ENCODE peak calls at places on chromosomes 16 and 17, in six cellular contexts. One of them, this sample, is unnamed.

GRCh38 chr16:12898556-12898955 is 2.8 kb upstream of the SHISA9 start:
- DNase-seq in renal cortical epithelial cell: no peak
- DNase-seq in SJCRH30: no peak
- DNase-seq in skeletal muscle cell: no peak
- DNase-seq in hypothalamus: no peak
- DNase-seq in tibial nerve: no peak
- DNase-seq in this sample: no peak

GRCh38 chr16:64238576-64238975 is 883.3 kb downstream of the CDH11 start:
- DNase-seq in tibial nerve: no peak
- DNase-seq in renal cortical epithelial cell: peak
- DNase-seq in SJCRH30: no peak
- DNase-seq in hypothalamus: no peak
- DNase-seq in skeletal muscle cell: no peak
- DNase-seq in this sample: no peak

GRCh38 chr16:1790611-1791255 is 2.8 kb downstream of the IGFALS start:
- DNase-seq in SJCRH30: no peak
- DNase-seq in hypothalamus: no peak
- DNase-seq in skeletal muscle cell: no peak
- DNase-seq in renal cortical epithelial cell: no peak
- DNase-seq in tibial nerve: no peak
- DNase-seq in this sample: no peak

GRCh38 chr17:50439008-50439407 is 13.0 kb downstream of the ACSF2 start:
- DNase-seq in hypothalamus: no peak
- DNase-seq in skeletal muscle cell: no peak
- DNase-seq in SJCRH30: no peak
- DNase-seq in tibial nerve: no peak
- DNase-seq in renal cortical epithelial cell: no peak
- DNase-seq in this sample: no peak

GRCh38 chr17:58432806-58433573 is 15.7 kb upstream of the RNF43 start:
- DNase-seq in SJCRH30: no peak
- DNase-seq in renal cortical epithelial cell: no peak
- DNase-seq in skeletal muscle cell: no peak
- DNase-seq in hypothalamus: no peak
- DNase-seq in tibial nerve: no peak
- DNase-seq in this sample: no peak

GRCh38 chr17:38619937-38620550 is 14.3 kb upstream of the SRCIN1 start:
- DNase-seq in skeletal muscle cell: no peak
- DNase-seq in tibial nerve: no peak
- DNase-seq in hypothalamus: no peak
- DNase-seq in renal cortical epithelial cell: no peak
- DNase-seq in SJCRH30: no peak
- DNase-seq in this sample: no peak

GRCh38 chr16:12228607-12229499 is 252.3 kb downstream of the SNX29 start:
- DNase-seq in skeletal muscle cell: no peak
- DNase-seq in tibial nerve: peak
- DNase-seq in hypothalamus: peak
- DNase-seq in SJCRH30: peak
- DNase-seq in renal cortical epithelial cell: peak
- DNase-seq in this sample: peak

GRCh38 chr16:88779406-88780099 is 5.5 kb downstream of the PIEZO1 start:
- DNase-seq in renal cortical epithelial cell: no peak
- DNase-seq in hypothalamus: no peak
- DNase-seq in tibial nerve: no peak
- DNase-seq in SJCRH30: no peak
- DNase-seq in skeletal muscle cell: no peak
- DNase-seq in this sample: no peak

GRCh38 chr17:561118-561517 is 153.5 kb downstream of the VPS53 start:
- DNase-seq in hypothalamus: no peak
- DNase-seq in SJCRH30: no peak
- DNase-seq in skeletal muscle cell: peak
- DNase-seq in renal cortical epithelial cell: no peak
- DNase-seq in tibial nerve: no peak
- DNase-seq in this sample: no peak

GRCh38 chr16:28534542-28535373 is 4.0 kb downstream of the NUPR1 start:
- DNase-seq in skeletal muscle cell: peak
- DNase-seq in hypothalamus: no peak
- DNase-seq in tibial nerve: peak
- DNase-seq in SJCRH30: no peak
- DNase-seq in renal cortical epithelial cell: no peak
- DNase-seq in this sample: no peak

GRCh38 chr16:70646260-70647241 is at the start of gene IL34:
- DNase-seq in tibial nerve: no peak
- DNase-seq in renal cortical epithelial cell: no peak
- DNase-seq in hypothalamus: peak
- DNase-seq in skeletal muscle cell: peak
- DNase-seq in SJCRH30: peak
- DNase-seq in this sample: no peak

GRCh38 chr17:79691931-79692330 is 38.8 kb upstream of the ENPP7 start:
- DNase-seq in SJCRH30: no peak
- DNase-seq in hypothalamus: no peak
- DNase-seq in renal cortical epithelial cell: no peak
- DNase-seq in tibial nerve: peak
- DNase-seq in skeletal muscle cell: no peak
- DNase-seq in this sample: no peak

GRCh38 chr16:11101283-11101682 is 154.7 kb downstream of the SOCS1 start:
- DNase-seq in tibial nerve: no peak
- DNase-seq in hypothalamus: no peak
- DNase-seq in renal cortical epithelial cell: no peak
- DNase-seq in skeletal muscle cell: no peak
- DNase-seq in SJCRH30: no peak
- DNase-seq in this sample: no peak

GRCh38 chr16:57023541-57024249 is 34.3 kb downstream of the NLRC5 start:
- DNase-seq in hypothalamus: no peak
- DNase-seq in SJCRH30: no peak
- DNase-seq in skeletal muscle cell: no peak
- DNase-seq in renal cortical epithelial cell: no peak
- DNase-seq in tibial nerve: no peak
- DNase-seq in this sample: no peak

GRCh38 chr17:69358688-69359596 is 32.0 kb upstream of the ABCA5 start:
- DNase-seq in SJCRH30: no peak
- DNase-seq in hypothalamus: no peak
- DNase-seq in skeletal muscle cell: no peak
- DNase-seq in tibial nerve: no peak
- DNase-seq in renal cortical epithelial cell: no peak
- DNase-seq in this sample: no peak

GRCh38 chr16:22353188-22353919 is 21.1 kb downstream of the CDR2 start:
- DNase-seq in hypothalamus: no peak
- DNase-seq in SJCRH30: peak
- DNase-seq in renal cortical epithelial cell: peak
- DNase-seq in tibial nerve: no peak
- DNase-seq in skeletal muscle cell: peak
- DNase-seq in this sample: peak

GRCh38 chr16:57444711-57445110 is 2.5 kb downstream of the CIAPIN1 start:
- DNase-seq in skeletal muscle cell: no peak
- DNase-seq in tibial nerve: no peak
- DNase-seq in SJCRH30: no peak
- DNase-seq in renal cortical epithelial cell: peak
- DNase-seq in hypothalamus: no peak
- DNase-seq in this sample: no peak

GRCh38 chr16:86044881-86045600 is 146.1 kb downstream of the IRF8 start:
- DNase-seq in SJCRH30: no peak
- DNase-seq in renal cortical epithelial cell: no peak
- DNase-seq in skeletal muscle cell: no peak
- DNase-seq in hypothalamus: no peak
- DNase-seq in tibial nerve: no peak
- DNase-seq in this sample: no peak

GRCh38 chr17:16328997-16329396 is 24.3 kb downstream of the CENPV start:
- DNase-seq in hypothalamus: no peak
- DNase-seq in tibial nerve: no peak
- DNase-seq in SJCRH30: peak
- DNase-seq in renal cortical epithelial cell: peak
- DNase-seq in skeletal muscle cell: no peak
- DNase-seq in this sample: no peak

GRCh38 chr17:62065611-62066468 is 762 bp upstream of the MED13 start:
- DNase-seq in SJCRH30: peak
- DNase-seq in renal cortical epithelial cell: peak
- DNase-seq in hypothalamus: peak
- DNase-seq in skeletal muscle cell: peak
- DNase-seq in tibial nerve: peak
- DNase-seq in this sample: peak

GRCh38 chr17:60754057-60754604 is 76.5 kb downstream of the BCAS3 start:
- DNase-seq in tibial nerve: no peak
- DNase-seq in skeletal muscle cell: no peak
- DNase-seq in hypothalamus: no peak
- DNase-seq in renal cortical epithelial cell: no peak
- DNase-seq in SJCRH30: no peak
- DNase-seq in this sample: no peak

GRCh38 chr16:57469917-57470470 is 7.5 kb downstream of the POLR2C start:
- DNase-seq in skeletal muscle cell: no peak
- DNase-seq in renal cortical epithelial cell: no peak
- DNase-seq in hypothalamus: no peak
- DNase-seq in SJCRH30: no peak
- DNase-seq in tibial nerve: no peak
- DNase-seq in this sample: no peak

GRCh38 chr17:82320956-82321927 is 3.8 kb upstream of the CD7 start:
- DNase-seq in SJCRH30: no peak
- DNase-seq in hypothalamus: no peak
- DNase-seq in skeletal muscle cell: no peak
- DNase-seq in renal cortical epithelial cell: no peak
- DNase-seq in tibial nerve: no peak
- DNase-seq in this sample: no peak

GRCh38 chr16:68361485-68361884 is 50.7 kb downstream of the PRMT7 start:
- DNase-seq in tibial nerve: no peak
- DNase-seq in skeletal muscle cell: no peak
- DNase-seq in hypothalamus: no peak
- DNase-seq in SJCRH30: no peak
- DNase-seq in renal cortical epithelial cell: no peak
- DNase-seq in this sample: no peak

GRCh38 chr16:56657555-56658430 is at the start of gene MT1F:
- DNase-seq in renal cortical epithelial cell: peak
- DNase-seq in hypothalamus: peak
- DNase-seq in skeletal muscle cell: no peak
- DNase-seq in SJCRH30: no peak
- DNase-seq in tibial nerve: peak
- DNase-seq in this sample: no peak

GRCh38 chr17:12230411-12230810 is 209.7 kb downstream of the MAP2K4 start:
- DNase-seq in renal cortical epithelial cell: no peak
- DNase-seq in skeletal muscle cell: no peak
- DNase-seq in SJCRH30: no peak
- DNase-seq in tibial nerve: no peak
- DNase-seq in hypothalamus: no peak
- DNase-seq in this sample: no peak

GRCh38 chr16:57476546-57477410 is 9.5 kb downstream of the DOK4 start:
- DNase-seq in hypothalamus: no peak
- DNase-seq in skeletal muscle cell: no peak
- DNase-seq in SJCRH30: no peak
- DNase-seq in renal cortical epithelial cell: no peak
- DNase-seq in tibial nerve: no peak
- DNase-seq in this sample: no peak

GRCh38 chr16:89115216-89115949 is 21.7 kb downstream of the ACSF3 start:
- DNase-seq in renal cortical epithelial cell: no peak
- DNase-seq in skeletal muscle cell: no peak
- DNase-seq in SJCRH30: peak
- DNase-seq in tibial nerve: peak
- DNase-seq in hypothalamus: peak
- DNase-seq in this sample: peak

GRCh38 chr17:16080366-16080765 is 80.7 kb downstream of the TTC19 start:
- DNase-seq in renal cortical epithelial cell: no peak
- DNase-seq in hypothalamus: no peak
- DNase-seq in tibial nerve: no peak
- DNase-seq in skeletal muscle cell: no peak
- DNase-seq in SJCRH30: no peak
- DNase-seq in this sample: no peak

GRCh38 chr16:49961087-49961486 is 63.9 kb upstream of the CNEP1R1 start:
- DNase-seq in SJCRH30: no peak
- DNase-seq in skeletal muscle cell: no peak
- DNase-seq in renal cortical epithelial cell: peak
- DNase-seq in tibial nerve: no peak
- DNase-seq in hypothalamus: no peak
- DNase-seq in this sample: no peak

GRCh38 chr17:34816806-34817205 is 144.5 kb downstream of the CCT6B start:
- DNase-seq in hypothalamus: no peak
- DNase-seq in tibial nerve: no peak
- DNase-seq in renal cortical epithelial cell: no peak
- DNase-seq in SJCRH30: no peak
- DNase-seq in skeletal muscle cell: no peak
- DNase-seq in this sample: no peak

GRCh38 chr17:16511515-16511914 is 19.5 kb upstream of the LRRC75A start:
- DNase-seq in tibial nerve: no peak
- DNase-seq in SJCRH30: peak
- DNase-seq in hypothalamus: no peak
- DNase-seq in skeletal muscle cell: no peak
- DNase-seq in renal cortical epithelial cell: no peak
- DNase-seq in this sample: no peak

GRCh38 chr17:45171338-45172231 is 9.9 kb downstream of the HEXIM2 start:
- DNase-seq in skeletal muscle cell: peak
- DNase-seq in tibial nerve: no peak
- DNase-seq in SJCRH30: peak
- DNase-seq in hypothalamus: peak
- DNase-seq in renal cortical epithelial cell: peak
- DNase-seq in this sample: no peak

GRCh38 chr17:80481284-80482057 is 5.1 kb upstream of the NPTX1 start:
- DNase-seq in hypothalamus: no peak
- DNase-seq in SJCRH30: peak
- DNase-seq in tibial nerve: no peak
- DNase-seq in skeletal muscle cell: no peak
- DNase-seq in renal cortical epithelial cell: no peak
- DNase-seq in this sample: no peak

This sample was measured in SJSA1.